ENCODE peak calls at places on chromosomes 5 and 9, in five cellular contexts. One of them, this sample, is unnamed.

GRCh38 chr5:73596705-73597328 is 29.2 kb upstream of the ARHGEF28 start:
- DNase-seq in D341Med: peak; percentile 46
- DNase-seq in SK-N-DZ: peak; percentile 63
- DNase-seq in SK-N-MC: no peak
- DNase-seq in left ventricle myocardium superior: no peak
- DNase-seq in this sample: peak; percentile 65

GRCh38 chr9:70101265-70101664 is 57.6 kb downstream of the MAMDC2 start:
- DNase-seq in D341Med: no peak
- DNase-seq in SK-N-DZ: no peak
- DNase-seq in SK-N-MC: no peak
- DNase-seq in left ventricle myocardium superior: no peak
- DNase-seq in this sample: no peak

GRCh38 chr5:134086943-134087305 is 27.6 kb upstream of the TCF7 start:
- DNase-seq in D341Med: no peak
- DNase-seq in SK-N-DZ: no peak
- DNase-seq in SK-N-MC: no peak
- DNase-seq in left ventricle myocardium superior: no peak
- DNase-seq in this sample: no peak

GRCh38 chr5:131198625-131199024 is 27.9 kb downstream of the LYRM7 start:
- DNase-seq in D341Med: no peak
- DNase-seq in SK-N-DZ: no peak
- DNase-seq in SK-N-MC: no peak
- DNase-seq in left ventricle myocardium superior: no peak
- DNase-seq in this sample: no peak

GRCh38 chr5:34037829-34038228 is 5.2 kb downstream of the C1QTNF3 start:
- DNase-seq in D341Med: no peak
- DNase-seq in SK-N-DZ: no peak
- DNase-seq in SK-N-MC: no peak
- DNase-seq in left ventricle myocardium superior: no peak
- DNase-seq in this sample: no peak

GRCh38 chr5:143890475-143890874 is 78.5 kb downstream of the HMHB1 start:
- DNase-seq in D341Med: peak; percentile 33
- DNase-seq in SK-N-DZ: no peak
- DNase-seq in SK-N-MC: no peak
- DNase-seq in left ventricle myocardium superior: no peak
- DNase-seq in this sample: no peak

GRCh38 chr9:128068656-128069221 is 707 bp downstream of the SLC25A25 start:
- DNase-seq in D341Med: no peak
- DNase-seq in SK-N-DZ: no peak
- DNase-seq in SK-N-MC: no peak
- DNase-seq in left ventricle myocardium superior: no peak
- DNase-seq in this sample: no peak

GRCh38 chr5:41788800-41789395 is 81.3 kb downstream of the OXCT1 start:
- DNase-seq in D341Med: no peak
- DNase-seq in SK-N-DZ: no peak
- DNase-seq in SK-N-MC: no peak
- DNase-seq in left ventricle myocardium superior: no peak
- DNase-seq in this sample: no peak

GRCh38 chr5:2193142-2193922 is 310.6 kb upstream of the IRX4 start:
- DNase-seq in D341Med: no peak
- DNase-seq in SK-N-DZ: no peak
- DNase-seq in SK-N-MC: no peak
- DNase-seq in left ventricle myocardium superior: no peak
- DNase-seq in this sample: no peak

GRCh38 chr5:142014911-142015584 is 2.2 kb upstream of the GNPDA1 start:
- DNase-seq in D341Med: peak; percentile 48
- DNase-seq in SK-N-DZ: peak; percentile 56
- DNase-seq in SK-N-MC: peak; percentile 66
- DNase-seq in left ventricle myocardium superior: no peak
- DNase-seq in this sample: peak; percentile 35

GRCh38 chr5:139061274-139061673 is 136.9 kb downstream of the SIL1 start:
- DNase-seq in D341Med: no peak
- DNase-seq in SK-N-DZ: no peak
- DNase-seq in SK-N-MC: no peak
- DNase-seq in left ventricle myocardium superior: peak; percentile 74
- DNase-seq in this sample: no peak

GRCh38 chr9:126670270-126670669 is 56.5 kb downstream of the LMX1B start:
- DNase-seq in D341Med: no peak
- DNase-seq in SK-N-DZ: no peak
- DNase-seq in SK-N-MC: no peak
- DNase-seq in left ventricle myocardium superior: no peak
- DNase-seq in this sample: no peak

GRCh38 chr9:128098936-128099931 is 28.3 kb downstream of the PTGES2 start:
- DNase-seq in D341Med: no peak
- DNase-seq in SK-N-DZ: no peak
- DNase-seq in SK-N-MC: no peak
- DNase-seq in left ventricle myocardium superior: no peak
- DNase-seq in this sample: no peak

GRCh38 chr9:3256571-3256970 is 269.2 kb downstream of the RFX3 start:
- DNase-seq in D341Med: no peak
- DNase-seq in SK-N-DZ: no peak
- DNase-seq in SK-N-MC: no peak
- DNase-seq in left ventricle myocardium superior: no peak
- DNase-seq in this sample: no peak

GRCh38 chr5:6730407-6730806 is 17.2 kb downstream of the TENT4A start:
- DNase-seq in D341Med: no peak
- DNase-seq in SK-N-DZ: no peak
- DNase-seq in SK-N-MC: no peak
- DNase-seq in left ventricle myocardium superior: no peak
- DNase-seq in this sample: no peak

GRCh38 chr5:111383288-111383970 is 128.9 kb downstream of the STARD4 start:
- DNase-seq in D341Med: no peak
- DNase-seq in SK-N-DZ: no peak
- DNase-seq in SK-N-MC: no peak
- DNase-seq in left ventricle myocardium superior: no peak
- DNase-seq in this sample: no peak

GRCh38 chr9:112115109-112115508 is 60.0 kb downstream of the SUSD1 start:
- DNase-seq in D341Med: no peak
- DNase-seq in SK-N-DZ: no peak
- DNase-seq in SK-N-MC: no peak
- DNase-seq in left ventricle myocardium superior: no peak
- DNase-seq in this sample: no peak

GRCh38 chr5:95816341-95816740 is 6.2 kb downstream of the GLRX start:
- DNase-seq in D341Med: no peak
- DNase-seq in SK-N-DZ: no peak
- DNase-seq in SK-N-MC: no peak
- DNase-seq in left ventricle myocardium superior: no peak
- DNase-seq in this sample: no peak

GRCh38 chr5:68924490-68925145 is 169.2 kb upstream of the SLC30A5 start:
- DNase-seq in D341Med: no peak
- DNase-seq in SK-N-DZ: no peak
- DNase-seq in SK-N-MC: no peak
- DNase-seq in left ventricle myocardium superior: no peak
- DNase-seq in this sample: no peak

GRCh38 chr9:130137870-130138653 is 34.1 kb upstream of the NCS1 start:
- DNase-seq in D341Med: no peak
- DNase-seq in SK-N-DZ: peak; percentile 41
- DNase-seq in SK-N-MC: no peak
- DNase-seq in left ventricle myocardium superior: peak; percentile 47
- DNase-seq in this sample: no peak

GRCh38 chr9:272251-273213 is 57.9 kb downstream of the DOCK8 start:
- DNase-seq in D341Med: no peak
- DNase-seq in SK-N-DZ: no peak
- DNase-seq in SK-N-MC: no peak
- DNase-seq in left ventricle myocardium superior: no peak
- DNase-seq in this sample: no peak

GRCh38 chr9:92954078-92954861 is 6.9 kb downstream of the FGD3 start:
- DNase-seq in D341Med: no peak
- DNase-seq in SK-N-DZ: no peak
- DNase-seq in SK-N-MC: no peak
- DNase-seq in left ventricle myocardium superior: no peak
- DNase-seq in this sample: no peak

GRCh38 chr5:39473156-39473779 is 48.5 kb upstream of the DAB2 start:
- DNase-seq in D341Med: no peak
- DNase-seq in SK-N-DZ: no peak
- DNase-seq in SK-N-MC: no peak
- DNase-seq in left ventricle myocardium superior: no peak
- DNase-seq in this sample: no peak

GRCh38 chr5:77943851-77944250 is 167.7 kb upstream of the TBCA start:
- DNase-seq in D341Med: no peak
- DNase-seq in SK-N-DZ: no peak
- DNase-seq in SK-N-MC: no peak
- DNase-seq in left ventricle myocardium superior: no peak
- DNase-seq in this sample: no peak

GRCh38 chr5:3031733-3032378 is 280.4 kb upstream of the IRX2 start:
- DNase-seq in D341Med: no peak
- DNase-seq in SK-N-DZ: no peak
- DNase-seq in SK-N-MC: no peak
- DNase-seq in left ventricle myocardium superior: no peak
- DNase-seq in this sample: no peak

GRCh38 chr5:142689081-142689480 is 3.2 kb upstream of the FGF1 start:
- DNase-seq in D341Med: no peak
- DNase-seq in SK-N-DZ: peak; percentile 55
- DNase-seq in SK-N-MC: no peak
- DNase-seq in left ventricle myocardium superior: no peak
- DNase-seq in this sample: no peak

GRCh38 chr5:1896602-1897376 is 14.1 kb upstream of the IRX4 start:
- DNase-seq in D341Med: no peak
- DNase-seq in SK-N-DZ: no peak
- DNase-seq in SK-N-MC: no peak
- DNase-seq in left ventricle myocardium superior: peak; percentile 15
- DNase-seq in this sample: peak; percentile 2

GRCh38 chr5:1725641-1726468 is 73.8 kb downstream of the MRPL36 start:
- DNase-seq in D341Med: peak; percentile 17
- DNase-seq in SK-N-DZ: no peak
- DNase-seq in SK-N-MC: no peak
- DNase-seq in left ventricle myocardium superior: no peak
- DNase-seq in this sample: no peak

GRCh38 chr9:33468215-33468730 is 5.5 kb downstream of the NOL6 start:
- DNase-seq in D341Med: no peak
- DNase-seq in SK-N-DZ: no peak
- DNase-seq in SK-N-MC: no peak
- DNase-seq in left ventricle myocardium superior: peak; percentile 24
- DNase-seq in this sample: no peak